ENCODE peak calls at places on chromosomes 13 and 19, in ten cellular contexts. J is HT1080; F is activated CD4-positive, alpha-beta T cell treated with anti-CD3 and anti-CD28 coated beads, Interleukin-2, amount 10 ng/mL, durations not matched to agents 7 days and 5 days; Z is SK-N-SH; U is T1000; O is stimulated activated naive CD4-positive, alpha-beta T cell; G is GM04503; P is Right ventricle myocardium superior; R is EL; M is HuH-7.5. B is an unnamed sample.

GRCh38 chr13:112522578-112522977 is 65.4 kb downstream of the TUBGCP3 start:
- DNase-seq in R (no peak), Z (no peak), U (no peak), P (no peak), F (no peak), J (no peak), M (no peak), G (no peak), O (no peak), B (no peak)

GRCh38 chr13:23288564-23288963 is 107.8 kb downstream of the SGCG start:
- DNase-seq in M (no peak), F (no peak), G (no peak), O (no peak), P (no peak), Z (no peak), R (no peak), J (no peak), U (no peak), B (no peak)

GRCh38 chr13:29260684-29261083 is 334.8 kb downstream of the SLC7A1 start:
- DNase-seq in M (no peak), U (no peak), P (no peak), F (no peak), J (peak), O (no peak), Z (no peak), G (no peak), R (peak), B (no peak)

GRCh38 chr13:112873851-112874750 is 94.9 kb upstream of the MCF2L start:
- DNase-seq in G (no peak), Z (peak), F (peak), U (no peak), R (peak), J (peak), O (no peak), M (peak), P (peak), B (peak)

GRCh38 chr13:111122056-111122455 is 6.9 kb downstream of the ARHGEF7 start:
- DNase-seq in J (no peak), P (no peak), U (no peak), R (no peak), O (no peak), F (no peak), Z (no peak), G (no peak), M (no peak), B (peak)

GRCh38 chr13:30776661-30777060 is 41.3 kb downstream of the ALOX5AP start:
- DNase-seq in F (no peak), M (no peak), J (no peak), P (no peak), R (no peak), Z (no peak), O (no peak), G (no peak), U (no peak), B (no peak)

GRCh38 chr13:54879036-54879435 is 1850.4 kb downstream of the OLFM4 start:
- DNase-seq in J (no peak), M (no peak), O (no peak), Z (no peak), P (no peak), G (no peak), U (no peak), F (no peak), R (no peak), B (no peak)

GRCh38 chr19:14440049-14440448 is 6.9 kb downstream of the PKN1 start:
- DNase-seq in F (peak), U (no peak), P (peak), O (peak), R (no peak), Z (no peak), J (no peak), M (no peak), G (no peak), B (no peak)

GRCh38 chr19:8109455-8109854 is 39.9 kb downstream of the FBN3 start:
- DNase-seq in Z (no peak), M (no peak), U (no peak), J (no peak), R (no peak), P (no peak), G (no peak), F (no peak), O (no peak), B (no peak)

GRCh38 chr13:45446181-45446580 is 18.6 kb upstream of the COG3 start:
- DNase-seq in M (no peak), O (no peak), R (peak), P (no peak), J (peak), F (no peak), Z (no peak), G (peak), U (peak), B (no peak)

GRCh38 chr19:52748336-52748950 is 13.6 kb upstream of the ZNF611 start:
- DNase-seq in P (no peak), F (no peak), M (no peak), R (peak), O (peak), G (no peak), J (no peak), U (no peak), Z (peak), B (no peak)

GRCh38 chr19:41955521-41955920 is 3.6 kb downstream of the RABAC1 start:
- DNase-seq in G (no peak), F (no peak), R (no peak), J (no peak), M (no peak), Z (no peak), U (no peak), P (no peak), O (no peak), B (no peak)